ENCODE peak calls at places on chromosome 13, in eight cellular contexts. A is HCT116, U is spleen, F is transverse colon, B is stomach, S is uterus, V is Peyer's patch, E is adrenal gland. Z is an unnamed sample.

GRCh38 chr13:72255908-72256307 is 388.9 kb upstream of the DACH1 start:
- DNase-seq in A (peak; percentile 13), U (no peak), F (peak; percentile 42), B (no peak), S (no peak), V (no peak), E (peak; percentile 80), Z (peak; percentile 65)

GRCh38 chr13:20439261-20439660 is 86.4 kb downstream of the CRYL1 start:
- DNase-seq in A (no peak), U (no peak), F (no peak), B (no peak), S (no peak), V (no peak), E (no peak), Z (no peak)

GRCh38 chr13:48954086-48954485 is 21.6 kb upstream of the FNDC3A start:
- DNase-seq in A (no peak), U (no peak), F (no peak), B (no peak), S (no peak), V (no peak), E (no peak), Z (no peak)

GRCh38 chr13:32829676-32830091 is 186.5 kb upstream of the KL start:
- DNase-seq in A (peak; percentile 40), U (no peak), F (no peak), B (no peak), S (no peak), V (no peak), E (no peak), Z (no peak)

GRCh38 chr13:100573121-100573520 is 15.5 kb downstream of the GGACT start:
- DNase-seq in A (peak; percentile 75), U (no peak), F (peak; percentile 78), B (peak; percentile 82), S (peak; percentile 25), V (peak; percentile 72), E (peak; percentile 89), Z (peak; percentile 83)

GRCh38 chr13:30690282-30691188 is 44.8 kb upstream of the ALOX5AP start:
- DNase-seq in A (no peak), U (peak; percentile 86), F (peak; percentile 74), B (peak; percentile 38), S (peak; percentile 75), V (peak; percentile 65), E (peak; percentile 72), Z (peak; percentile 47)

GRCh38 chr13:42022796-42023493 is 25.5 kb upstream of the DGKH start:
- DNase-seq in A (no peak), U (no peak), F (no peak), B (no peak), S (no peak), V (no peak), E (no peak), Z (no peak)

GRCh38 chr13:48526269-48526668 is 6.6 kb downstream of the RCBTB2 start:
- DNase-seq in A (no peak), U (no peak), F (no peak), B (no peak), S (no peak), V (no peak), E (no peak), Z (no peak)

GRCh38 chr13:53338760-53339159 is 310.1 kb downstream of the OLFM4 start:
- DNase-seq in A (no peak), U (no peak), F (no peak), B (no peak), S (no peak), V (no peak), E (no peak), Z (no peak)

GRCh38 chr13:45040626-45041025 is 51.3 kb downstream of the GPALPP1 start:
- DNase-seq in A (no peak), U (no peak), F (no peak), B (no peak), S (no peak), V (no peak), E (no peak), Z (no peak)

GRCh38 chr13:50993908-50994307 is 84.3 kb downstream of the RNASEH2B start:
- DNase-seq in A (no peak), U (no peak), F (no peak), B (no peak), S (peak; percentile 76), V (no peak), E (no peak), Z (no peak)

GRCh38 chr13:100675660-100676129 is 1.1 kb upstream of the TMTC4 start:
- DNase-seq in A (no peak), U (no peak), F (no peak), B (no peak), S (no peak), V (no peak), E (no peak), Z (no peak)

GRCh38 chr13:96822900-96823299 is 171.4 kb downstream of the OXGR1 start:
- DNase-seq in A (peak; percentile 54), U (no peak), F (peak; percentile 25), B (peak; percentile 49), S (no peak), V (peak; percentile 52), E (no peak), Z (peak; percentile 34)

GRCh38 chr13:43546821-43547220 is 240.0 kb downstream of the ENOX1 start:
- DNase-seq in A (no peak), U (no peak), F (no peak), B (no peak), S (no peak), V (no peak), E (no peak), Z (no peak)

GRCh38 chr13:47897411-47898050 is 103.5 kb downstream of the SUCLA2 start:
- DNase-seq in A (no peak), U (no peak), F (no peak), B (no peak), S (no peak), V (no peak), E (no peak), Z (no peak)

GRCh38 chr13:84446972-84447700 is 564.9 kb upstream of the SLITRK1 start:
- DNase-seq in A (no peak), U (peak; percentile 31), F (no peak), B (no peak), S (no peak), V (no peak), E (no peak), Z (no peak)

GRCh38 chr13:39876258-39876657 is 220.8 kb downstream of the COG6 start:
- DNase-seq in A (no peak), U (no peak), F (no peak), B (no peak), S (no peak), V (no peak), E (no peak), Z (no peak)

GRCh38 chr13:75226092-75226491 is 255.9 kb downstream of the TBC1D4 start:
- DNase-seq in A (peak; percentile 8), U (no peak), F (no peak), B (no peak), S (no peak), V (no peak), E (no peak), Z (no peak)
- TF ChIP-seq POLR2A in A (no peak), U (no peak), F (no peak), B (no peak), S (no peak), V (no peak), E (no peak), Z (no peak)

GRCh38 chr13:112245959-112246358 is 130.2 kb upstream of the SPACA7 start:
- DNase-seq in A (no peak), U (peak; percentile 47), F (no peak), B (no peak), S (no peak), V (no peak), E (peak; percentile 37), Z (no peak)

GRCh38 chr13:112242777-112243176 is 133.4 kb upstream of the SPACA7 start:
- DNase-seq in A (no peak), U (peak; percentile 59), F (no peak), B (no peak), S (no peak), V (no peak), E (peak; percentile 33), Z (no peak)

GRCh38 chr13:112244495-112245177 is 131.5 kb upstream of the SPACA7 start:
- DNase-seq in A (no peak), U (peak; percentile 58), F (no peak), B (no peak), S (no peak), V (no peak), E (peak; percentile 28), Z (no peak)

GRCh38 chr13:112245179-112245724 is 130.9 kb upstream of the SPACA7 start:
- DNase-seq in A (no peak), U (peak; percentile 67), F (no peak), B (no peak), S (no peak), V (no peak), E (peak; percentile 35), Z (no peak)

GRCh38 chr13:112244061-112244460 is 132.1 kb upstream of the SPACA7 start:
- DNase-seq in A (no peak), U (peak; percentile 57), F (no peak), B (no peak), S (no peak), V (no peak), E (no peak), Z (no peak)
- H3K27me3 ChIP-seq in A (peaks cover 15% of the 10 kb centered on the region), U (no peaks in the 10 kb centered on the region), F (no peaks in the 10 kb centered on the region), B (no peaks in the 10 kb centered on the region), S (no peaks in the 10 kb centered on the region), V (no peaks in the 10 kb centered on the region), E (peaks cover 7% of the 10 kb centered on the region), Z (no peaks in the 10 kb centered on the region)

GRCh38 chr13:110182461-110182860 is 124.5 kb downstream of the COL4A1 start:
- DNase-seq in A (no peak), U (no peak), F (no peak), B (no peak), S (no peak), V (no peak), E (no peak), Z (no peak)

GRCh38 chr13:110179116-110179857 is 127.7 kb downstream of the COL4A1 start:
- DNase-seq in A (no peak), U (no peak), F (no peak), B (no peak), S (no peak), V (no peak), E (no peak), Z (no peak)

GRCh38 chr13:110183925-110184324 is 123.0 kb downstream of the COL4A1 start:
- DNase-seq in A (no peak), U (no peak), F (no peak), B (no peak), S (no peak), V (no peak), E (no peak), Z (no peak)

GRCh38 chr13:110179858-110180156 is 127.2 kb downstream of the COL4A1 start:
- DNase-seq in A (no peak), U (no peak), F (no peak), B (no peak), S (no peak), V (no peak), E (no peak), Z (no peak)

GRCh38 chr13:110182003-110182402 is 125.0 kb downstream of the COL4A1 start:
- DNase-seq in A (no peak), U (no peak), F (no peak), B (no peak), S (no peak), V (no peak), E (no peak), Z (no peak)
- TF ChIP-seq POLR2A in A (no peak), U (no peak), F (no peak), B (no peak), S (no peak), V (no peak), E (no peak), Z (no peak)

DNA sequence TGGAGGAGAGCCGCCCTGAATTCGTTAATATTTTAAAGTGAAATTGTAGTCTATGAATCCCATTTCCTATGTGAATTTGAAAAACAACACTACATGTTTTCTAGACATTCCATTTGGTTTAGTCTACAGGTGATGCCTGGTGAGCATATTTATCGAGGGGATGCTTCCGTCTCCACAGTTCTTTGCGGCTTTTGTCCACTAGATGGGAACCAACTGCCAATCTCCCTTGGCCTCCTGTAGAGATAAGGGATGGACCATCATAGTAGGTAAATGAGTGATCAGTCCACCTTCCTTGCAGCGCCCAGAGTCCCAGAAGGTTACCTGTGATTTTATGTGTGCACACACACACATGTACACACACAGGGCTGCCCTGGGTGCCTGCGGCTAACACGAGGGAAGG is 289.8 kb upstream of the SOX21 start:
- DNase-seq in A (no peak), U (no peak), F (no peak), B (no peak), S (no peak), V (no peak), E (no peak), Z (no peak)
- H3K27me3 ChIP-seq in A (no peaks in the 10 kb centered on the region), U (no peaks in the 10 kb centered on the region), F (peaks cover 20% of the 10 kb centered on the region), B (no peaks in the 10 kb centered on the region), S (no peaks in the 10 kb centered on the region), V (peaks cover 5% of the 10 kb centered on the region), E (peaks cover 18% of the 10 kb centered on the region), Z (no peaks in the 10 kb centered on the region)